ENCODE peak calls at places on chromosomes 3 and 15, in ten cellular contexts. X, K, E, M, B, P, S, U, G and N are unnamed samples.

GRCh38 chr3:30693470-30694120 is 87.2 kb downstream of the TGFBR2 start:
- DNase-seq in S (peak; percentile 78), P (peak; percentile 79), M (peak; percentile 56), E (no peak), U (peak; percentile 84), B (peak; percentile 18), X (peak; percentile 68), G (peak; percentile 66), K (peak; percentile 12), N (peak; percentile 70)

GRCh38 chr15:88194162-88194561 is 62.4 kb downstream of the NTRK3 start:
- DNase-seq in S (no peak), M (no peak), B (no peak), U (no peak), K (no peak), G (no peak), E (no peak), X (no peak), P (no peak), N (no peak)

GRCh38 chr3:4656059-4656458 is 162.9 kb downstream of the ITPR1 start:
- DNase-seq in M (peak; percentile 82), E (no peak), K (no peak), U (peak; percentile 13), B (peak; percentile 50), P (peak; percentile 28), S (peak; percentile 89), G (peak; percentile 68), X (no peak), N (peak; percentile 78)

GRCh38 chr3:50254577-50255250 is 14.2 kb upstream of the SEMA3B start:
- DNase-seq in P (no peak), U (peak; percentile 16), B (peak; percentile 61), G (no peak), K (no peak), M (no peak), E (no peak), X (no peak), S (no peak), N (peak; percentile 96)

GRCh38 chr3:48819234-48820221 is 28.1 kb downstream of the PRKAR2A start:
- DNase-seq in X (no peak), P (no peak), B (no peak), M (no peak), U (no peak), K (no peak), S (no peak), G (no peak), E (no peak), N (no peak)

GRCh38 chr3:124174463-124174862 is 182.5 kb upstream of the ROPN1 start:
- DNase-seq in E (no peak), B (no peak), G (no peak), X (no peak), U (no peak), P (no peak), M (no peak), K (no peak), S (no peak), N (no peak)

GRCh38 chr3:170471149-170471548 is 52.5 kb downstream of the CLDN11 start:
- DNase-seq in B (no peak), P (no peak), E (no peak), M (no peak), X (no peak), K (no peak), G (no peak), S (no peak), U (no peak), N (peak; percentile 74)

GRCh38 chr3:60114191-60114590 is 1064.4 kb upstream of the CFAP20DC start:
- DNase-seq in B (no peak), P (no peak), U (no peak), X (no peak), M (no peak), S (no peak), G (no peak), K (no peak), E (no peak), N (no peak)

GRCh38 chr15:84915011-84915958 is 30.8 kb downstream of the SLC28A1 start:
- DNase-seq in U (peak; percentile 5), P (peak; percentile 40), B (peak; percentile 73), E (peak; percentile 39), X (no peak), G (peak; percentile 89), K (peak; percentile 59), S (peak; percentile 90), M (peak; percentile 60), N (peak; percentile 94)

GRCh38 chr3:8658326-8659212 is 14.0 kb upstream of the SSUH2 start:
- DNase-seq in B (no peak), S (no peak), G (no peak), U (no peak), X (no peak), E (no peak), K (peak; percentile 79), P (peak; percentile 99), M (no peak), N (no peak)

GRCh38 chr3:4376499-4376898 is 73.3 kb downstream of the SETMAR start:
- DNase-seq in X (no peak), G (peak; percentile 14), M (no peak), P (no peak), K (no peak), U (no peak), E (no peak), B (peak; percentile 20), S (no peak), N (peak; percentile 30)

GRCh38 chr15:44719293-44719999 is 8.1 kb downstream of the B2M start:
- DNase-seq in P (peak; percentile 80), E (peak; percentile 67), B (no peak), M (no peak), S (no peak), G (no peak), K (peak; percentile 74), U (peak; percentile 20), X (peak; percentile 75), N (no peak)

GRCh38 chr15:70562906-70563305 is 200.5 kb downstream of the UACA start:
- DNase-seq in X (no peak), M (no peak), P (no peak), G (no peak), B (no peak), U (no peak), S (no peak), K (no peak), E (no peak), N (no peak)

GRCh38 chr3:107619549-107619948 is 96.8 kb downstream of the BBX start:
- DNase-seq in U (no peak), G (no peak), S (no peak), M (no peak), X (no peak), E (no peak), P (no peak), B (no peak), K (no peak), N (no peak)

GRCh38 chr15:82046668-82047492 is 1.1 kb upstream of the MEX3B start:
- DNase-seq in X (peak; percentile 88), B (peak; percentile 83), M (peak; percentile 97), K (peak; percentile 93), G (peak; percentile 69), E (peak; percentile 73), S (peak; percentile 99), P (peak; percentile 95), U (peak; percentile 85), N (peak; percentile 100)

GRCh38 chr3:45226206-45226915 is at the start of gene TMEM158:
- DNase-seq in E (peak; percentile 22), X (peak; percentile 42), S (peak; percentile 98), B (peak; percentile 95), G (peak; percentile 36), U (peak; percentile 44), P (no peak), K (peak; percentile 62), M (peak; percentile 81), N (peak; percentile 99)

GRCh38 chr3:27632431-27633223 is 89.5 kb downstream of the EOMES start:
- DNase-seq in P (no peak), S (peak; percentile 61), U (peak; percentile 69), X (peak; percentile 48), K (peak; percentile 51), G (peak; percentile 57), E (peak; percentile 2), M (peak; percentile 53), B (peak; percentile 40), N (peak; percentile 92)

GRCh38 chr3:38039899-38040261 is 872 bp downstream of the DLEC1 start:
- DNase-seq in E (no peak), G (peak; percentile 46), K (no peak), M (peak; percentile 66), X (peak; percentile 49), S (peak; percentile 25), U (peak; percentile 97), P (no peak), B (no peak), N (peak; percentile 88)

GRCh38 chr15:95291878-95292472 is 1038.5 kb upstream of the NR2F2 start:
- DNase-seq in G (peak; percentile 34), P (peak; percentile 57), M (no peak), S (peak; percentile 46), X (no peak), E (no peak), U (peak; percentile 28), K (no peak), B (peak; percentile 5), N (no peak)

GRCh38 chr3:4757056-4757948 is 221.9 kb upstream of the BHLHE40 start:
- DNase-seq in K (no peak), S (no peak), U (no peak), P (no peak), B (no peak), G (no peak), E (no peak), M (no peak), X (no peak), N (no peak)

GRCh38 chr3:143775401-143775970 is 72.8 kb downstream of the SLC9A9 start:
- DNase-seq in B (peak; percentile 23), G (peak; percentile 4), U (peak; percentile 68), M (no peak), P (peak; percentile 80), S (peak; percentile 82), K (no peak), E (no peak), X (peak; percentile 36), N (no peak)

GRCh38 chr15:79656151-79656797 is 224.1 kb downstream of the MINAR1 start:
- DNase-seq in S (no peak), M (no peak), X (no peak), G (no peak), E (no peak), B (no peak), K (no peak), U (no peak), P (no peak), N (peak; percentile 58)

GRCh38 chr3:184639351-184639750 is 72.5 kb downstream of the MAGEF1 start:
- DNase-seq in B (no peak), U (no peak), X (no peak), P (no peak), S (no peak), E (no peak), K (no peak), G (no peak), M (no peak), N (peak; percentile 61)

GRCh38 chr3:183265157-183265642 is 12.1 kb downstream of the B3GNT5 start:
- DNase-seq in S (no peak), X (no peak), B (no peak), M (peak; percentile 71), E (no peak), U (no peak), K (no peak), P (no peak), G (no peak), N (no peak)

GRCh38 chr15:70140543-70141375 is 43.0 kb upstream of the TLE3 start:
- DNase-seq in E (no peak), X (peak; percentile 7), G (no peak), S (peak; percentile 37), K (peak; percentile 63), P (peak; percentile 9), B (no peak), U (peak; percentile 19), M (peak; percentile 77), N (no peak)

GRCh38 chr15:70053006-70053702 is 44.6 kb downstream of the TLE3 start:
- DNase-seq in U (no peak), G (no peak), K (no peak), B (no peak), P (no peak), X (no peak), S (no peak), E (no peak), M (no peak), N (peak; percentile 47)

GRCh38 chr3:116569611-116570010 is 124.3 kb upstream of the LSAMP start:
- DNase-seq in G (no peak), P (no peak), E (no peak), X (no peak), M (no peak), U (no peak), B (no peak), S (no peak), K (no peak), N (no peak)

GRCh38 chr3:27559835-27560234 is 75.7 kb upstream of the SLC4A7 start:
- DNase-seq in U (no peak), M (no peak), E (no peak), K (no peak), G (peak; percentile 42), B (no peak), X (no peak), S (peak; percentile 83), P (no peak), N (peak; percentile 90)